ENCODE peak calls at places on chromosomes 11 and 22, in seven cellular contexts. N is Caco-2, T is tibial artery, X is IMR-90, K is GM23248, G is tibial nerve, Q is fibroblast of lung. P is an unnamed sample.
A peak's percentile ranks its signal among the peaks of the same experiment; 100 is the strongest.

GRCh38 chr11:94450061-94450460 is 43.6 kb downstream of the MRE11 start:
- DNase-seq in G (no peak), T (no peak), Q (peak; percentile 12), K (peak; percentile 68), N (no peak), X (peak; percentile 36), P (no peak)

GRCh38 chr11:74000307-74000630 is 8.6 kb downstream of the UCP3 start:
- DNase-seq in T (no peak), G (no peak), X (no peak), K (no peak), N (no peak), Q (no peak), P (no peak)

GRCh38 chr11:69339916-69340565 is 46.1 kb downstream of the MYEOV start:
- DNase-seq in X (no peak), K (no peak), N (no peak), G (no peak), Q (no peak), T (peak; percentile 3), P (no peak)

GRCh38 chr22:37560682-37561208 is 465 bp downstream of the CDC42EP1 start:
- DNase-seq in X (peak; percentile 53), Q (peak; percentile 42), G (no peak), N (peak; percentile 60), T (no peak), K (peak; percentile 67), P (no peak)

GRCh38 chr11:129247129-129247528 is 55.0 kb upstream of the ARHGAP32 start:
- DNase-seq in K (peak; percentile 60), N (no peak), T (no peak), X (peak; percentile 46), Q (no peak), G (no peak), P (no peak)

GRCh38 chr11:43788394-43788793 is 92.2 kb upstream of the ALKBH3 start:
- DNase-seq in Q (no peak), X (no peak), G (no peak), T (no peak), K (no peak), N (no peak), P (no peak)

GRCh38 chr22:44862281-44862680 is 109.9 kb downstream of the ARHGAP8 start:
- DNase-seq in T (no peak), X (no peak), Q (no peak), K (no peak), N (no peak), G (no peak), P (no peak)

GRCh38 chr11:10350341-10350740 is 45.5 kb downstream of the ADM start:
- DNase-seq in Q (peak; percentile 85), N (peak; percentile 52), K (peak; percentile 56), G (no peak), X (peak; percentile 86), T (no peak), P (no peak)

GRCh38 chr11:116931206-116931953 is 94.0 kb upstream of the APOA1 start:
- DNase-seq in T (no peak), X (peak; percentile 53), G (no peak), K (peak; percentile 46), N (no peak), Q (peak; percentile 13), P (peak; percentile 46)

GRCh38 chr22:27804683-27805297 is 3.2 kb upstream of the MN1 start:
- DNase-seq in X (peak; percentile 64), Q (peak; percentile 67), T (peak; percentile 85), K (peak; percentile 89), N (peak; percentile 74), G (peak; percentile 59), P (peak; percentile 4)
- H3K4me3 ChIP-seq in X (no peak overlapping the region), Q (no peak overlapping the region), T (no peak overlapping the region), K (no peak overlapping the region), N (no peak overlapping the region), G (no peak overlapping the region), P (no peak overlapping the region)

DNA sequence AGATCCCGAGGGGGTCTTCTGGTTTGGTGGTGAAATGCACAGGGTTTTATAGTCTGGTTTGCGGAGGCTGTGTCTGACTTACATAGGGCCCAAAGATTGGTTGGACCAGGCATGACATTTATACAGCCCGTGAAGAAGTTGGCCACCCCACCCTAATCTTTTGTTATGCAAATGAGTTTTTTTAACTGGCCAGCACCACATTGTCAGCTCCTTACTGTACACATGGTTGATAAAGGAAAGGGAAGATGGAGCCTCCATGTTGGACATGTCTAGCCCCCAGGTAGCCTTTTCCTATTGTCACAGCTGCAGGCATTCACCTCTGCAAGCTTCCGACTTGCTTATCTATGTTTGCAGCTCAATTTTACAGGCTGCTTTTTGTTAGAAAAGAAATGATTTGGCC is 70.1 kb downstream of the WT1 start:
- DNase-seq in T (no peak), X (no peak), N (no peak), G (no peak), Q (no peak), K (no peak), P (no peak)
- H3K27me3 ChIP-seq in T (no peaks in the 10 kb centered on the region), X (no peaks in the 10 kb centered on the region), N (no peaks in the 10 kb centered on the region), G (no peaks in the 10 kb centered on the region), Q (no peaks in the 10 kb centered on the region), K (peaks cover 19% of the 10 kb centered on the region), P (no peaks in the 10 kb centered on the region)

GRCh38 chr11:77634724-77635123 is 2.9 kb downstream of the CLNS1A start:
- DNase-seq in G (no peak), K (no peak), Q (no peak), T (no peak), N (no peak), X (no peak), P (no peak)
- H3K4me3 ChIP-seq in G (no peak overlapping the region), K (no peak overlapping the region), Q (no peak overlapping the region), T (no peak overlapping the region), N (no peak overlapping the region), X (no peak overlapping the region), P (no peak overlapping the region)

GRCh38 chr11:114058871-114059277 is 637 bp upstream of the ZBTB16 start:
- DNase-seq in Q (no peak), T (peak; percentile 78), N (no peak), G (no peak), K (peak; percentile 37), X (no peak), P (no peak)
- H3K27me3 ChIP-seq in Q (peaks cover 27% of the 10 kb centered on the region), T (no peaks in the 10 kb centered on the region), N (no peaks in the 10 kb centered on the region), G (no peaks in the 10 kb centered on the region), K (peaks cover 37% of the 10 kb centered on the region), X (peaks cover 67% of the 10 kb centered on the region), P (no peaks in the 10 kb centered on the region)

GRCh38 chr22:29872145-29872893 is 10.7 kb upstream of the MTMR3 start:
- DNase-seq in G (no peak), N (no peak), T (no peak), X (no peak), Q (no peak), K (no peak), P (no peak)
- H3K4me3 ChIP-seq in G (no peak overlapping the region), N (no peak overlapping the region), T (no peak overlapping the region), X (no peak overlapping the region), Q (no peak overlapping the region), K (no peak overlapping the region), P (no peak overlapping the region)